ENCODE peak calls at places on chromosomes 12 and 14, in four cellular contexts. R, D, S and N are unnamed samples.

GRCh38 chr12:107411792-107412535 is 273.6 kb upstream of the PWP1 start:
- DNase-seq in D (no peak), S (no peak), R (no peak), N (no peak)

GRCh38 chr12:19910681-19911080 is 457.7 kb upstream of the PDE3A start:
- DNase-seq in S (no peak), D (no peak), R (no peak), N (no peak)

GRCh38 chr12:7834701-7835100 is 38.0 kb downstream of the SLC2A14 start:
- DNase-seq in D (no peak), S (no peak), R (no peak), N (no peak)

GRCh38 chr12:18320036-18320617 is 58.8 kb downstream of the PIK3C2G start:
- DNase-seq in R (no peak), S (no peak), D (no peak), N (no peak)

GRCh38 chr14:23932639-23933038 is 20.9 kb upstream of the DHRS4 start:
- DNase-seq in S (no peak), R (no peak), D (no peak), N (no peak)

GRCh38 chr12:79997115-79997805 is 62.4 kb upstream of the PPP1R12A start:
- DNase-seq in D (no peak), S (no peak), R (no peak), N (no peak)

GRCh38 chr12:52523825-52524224 is 3.6 kb upstream of the KRT5 start:
- DNase-seq in R (no peak), D (no peak), S (no peak), N (no peak)

GRCh38 chr14:105241641-105242040 is 6.7 kb upstream of the BTBD6 start:
- DNase-seq in R (no peak), D (no peak), S (no peak), N (no peak)

GRCh38 chr12:18808221-18808620 is 70.3 kb downstream of the CAPZA3 start:
- DNase-seq in S (no peak), R (no peak), D (no peak), N (no peak)

GRCh38 chr12:91893476-91893875 is 252.2 kb downstream of the BTG1 start:
- DNase-seq in S (no peak), D (no peak), R (no peak), N (no peak)

GRCh38 chr12:126051611-126052107 is 986.4 kb downstream of the AACS start:
- DNase-seq in D (no peak), S (no peak), R (no peak), N (no peak)

GRCh38 chr14:90091393-90091792 is 29.6 kb downstream of the KCNK13 start:
- DNase-seq in R (no peak), S (no peak), D (no peak), N (no peak)

GRCh38 chr14:52069617-52070431 is 965 bp upstream of the NID2 start:
- DNase-seq in R (no peak), D (no peak), S (no peak), N (peak)

GRCh38 chr12:104929926-104930325 is 28.2 kb downstream of the SLC41A2 start:
- DNase-seq in R (no peak), S (no peak), D (no peak), N (no peak)

GRCh38 chr12:115597157-115597712 is 680.3 kb downstream of the MED13L start:
- DNase-seq in S (no peak), D (no peak), R (no peak), N (no peak)

GRCh38 chr12:11814362-11814761 is 164.9 kb downstream of the ETV6 start:
- DNase-seq in D (no peak), S (no peak), R (no peak), N (no peak)

GRCh38 chr12:20368653-20369163 is 371 bp downstream of the PDE3A start:
- DNase-seq in R (peak), S (no peak), D (no peak), N (peak)

GRCh38 chr14:69299286-69300035 is 39.5 kb downstream of the GALNT16 start:
- DNase-seq in R (no peak), D (no peak), S (no peak), N (no peak)

GRCh38 chr12:570949-571794 is 92.1 kb downstream of the NINJ2 start:
- DNase-seq in S (no peak), R (peak), D (peak), N (peak)